ENCODE peak calls at places on chromosomes 12 and 14, in seven cellular contexts. One of them, this sample, is unnamed.
A peak's percentile ranks its signal among the peaks of the same experiment; 100 is the strongest.

GRCh38 chr12:89140141-89140540 is 212.2 kb downstream of the DUSP6 start:
- DNase-seq in RPMI8226: no peak
- DNase-seq in DMS53: peak; percentile 6
- DNase-seq in fibroblast of the aortic adventitia: no peak
- DNase-seq in stimulated activated naive CD4-positive, alpha-beta T cell treated with Interleukin-2 at 50 U/mL for 16 hours: no peak
- DNase-seq in ACHN: no peak
- DNase-seq in left ventricle myocardium superior: no peak
- DNase-seq in this sample: no peak

GRCh38 chr12:72323881-72324280 is 51.7 kb downstream of the TRHDE start:
- DNase-seq in RPMI8226: no peak
- DNase-seq in DMS53: no peak
- DNase-seq in fibroblast of the aortic adventitia: no peak
- DNase-seq in stimulated activated naive CD4-positive, alpha-beta T cell treated with Interleukin-2 at 50 U/mL for 16 hours: no peak
- DNase-seq in ACHN: no peak
- DNase-seq in left ventricle myocardium superior: no peak
- DNase-seq in this sample: no peak

GRCh38 chr14:20969336-20969735 is 14.0 kb downstream of the RNASE2 start:
- DNase-seq in RPMI8226: no peak
- DNase-seq in DMS53: no peak
- DNase-seq in fibroblast of the aortic adventitia: no peak
- DNase-seq in stimulated activated naive CD4-positive, alpha-beta T cell treated with Interleukin-2 at 50 U/mL for 16 hours: no peak
- DNase-seq in ACHN: no peak
- DNase-seq in left ventricle myocardium superior: no peak
- DNase-seq in this sample: no peak

GRCh38 chr12:76242813-76243540 is 105.2 kb downstream of the BBS10 start:
- DNase-seq in RPMI8226: no peak
- DNase-seq in DMS53: no peak
- DNase-seq in fibroblast of the aortic adventitia: peak; percentile 67
- DNase-seq in stimulated activated naive CD4-positive, alpha-beta T cell treated with Interleukin-2 at 50 U/mL for 16 hours: no peak
- DNase-seq in ACHN: no peak
- DNase-seq in left ventricle myocardium superior: no peak
- DNase-seq in this sample: no peak

GRCh38 chr14:29851397-29851796 is 76.2 kb downstream of the PRKD1 start:
- DNase-seq in RPMI8226: no peak
- DNase-seq in DMS53: no peak
- DNase-seq in fibroblast of the aortic adventitia: no peak
- DNase-seq in stimulated activated naive CD4-positive, alpha-beta T cell treated with Interleukin-2 at 50 U/mL for 16 hours: no peak
- DNase-seq in ACHN: no peak
- DNase-seq in left ventricle myocardium superior: no peak
- DNase-seq in this sample: no peak

GRCh38 chr14:23174266-23174665 is 9.2 kb downstream of the SLC7A8 start:
- DNase-seq in RPMI8226: no peak
- DNase-seq in DMS53: no peak
- DNase-seq in fibroblast of the aortic adventitia: peak; percentile 62
- DNase-seq in stimulated activated naive CD4-positive, alpha-beta T cell treated with Interleukin-2 at 50 U/mL for 16 hours: no peak
- DNase-seq in ACHN: no peak
- DNase-seq in left ventricle myocardium superior: no peak
- DNase-seq in this sample: no peak

GRCh38 chr14:33307691-33308369 is 369.2 kb downstream of the NPAS3 start:
- DNase-seq in RPMI8226: no peak
- DNase-seq in DMS53: no peak
- DNase-seq in fibroblast of the aortic adventitia: peak; percentile 53
- DNase-seq in stimulated activated naive CD4-positive, alpha-beta T cell treated with Interleukin-2 at 50 U/mL for 16 hours: no peak
- DNase-seq in ACHN: no peak
- DNase-seq in left ventricle myocardium superior: no peak
- DNase-seq in this sample: peak; percentile 99

GRCh38 chr12:103540319-103540718 is 44.6 kb upstream of the C12orf42 start:
- DNase-seq in RPMI8226: no peak
- DNase-seq in DMS53: no peak
- DNase-seq in fibroblast of the aortic adventitia: no peak
- DNase-seq in stimulated activated naive CD4-positive, alpha-beta T cell treated with Interleukin-2 at 50 U/mL for 16 hours: no peak
- DNase-seq in ACHN: no peak
- DNase-seq in left ventricle myocardium superior: no peak
- DNase-seq in this sample: no peak

GRCh38 chr12:57169969-57170368 is 22.6 kb upstream of the LRP1-AS start:
- DNase-seq in RPMI8226: no peak
- DNase-seq in DMS53: no peak
- DNase-seq in fibroblast of the aortic adventitia: no peak
- DNase-seq in stimulated activated naive CD4-positive, alpha-beta T cell treated with Interleukin-2 at 50 U/mL for 16 hours: no peak
- DNase-seq in ACHN: no peak
- DNase-seq in left ventricle myocardium superior: no peak
- DNase-seq in this sample: no peak

GRCh38 chr12:121789800-121790748 is 3.4 kb downstream of the RHOF start:
- DNase-seq in RPMI8226: peak; percentile 61
- DNase-seq in DMS53: no peak
- DNase-seq in fibroblast of the aortic adventitia: no peak
- DNase-seq in stimulated activated naive CD4-positive, alpha-beta T cell treated with Interleukin-2 at 50 U/mL for 16 hours: peak; percentile 94
- DNase-seq in ACHN: no peak
- DNase-seq in left ventricle myocardium superior: peak; percentile 72
- DNase-seq in this sample: no peak

GRCh38 chr14:44300911-44301310 is 206.2 kb downstream of the FSCB start:
- DNase-seq in RPMI8226: no peak
- DNase-seq in DMS53: no peak
- DNase-seq in fibroblast of the aortic adventitia: no peak
- DNase-seq in stimulated activated naive CD4-positive, alpha-beta T cell treated with Interleukin-2 at 50 U/mL for 16 hours: no peak
- DNase-seq in ACHN: no peak
- DNase-seq in left ventricle myocardium superior: no peak
- DNase-seq in this sample: no peak

GRCh38 chr12:99920561-99920960 is 64.2 kb downstream of the ANKS1B start:
- DNase-seq in RPMI8226: no peak
- DNase-seq in DMS53: peak; percentile 25
- DNase-seq in fibroblast of the aortic adventitia: no peak
- DNase-seq in stimulated activated naive CD4-positive, alpha-beta T cell treated with Interleukin-2 at 50 U/mL for 16 hours: no peak
- DNase-seq in ACHN: no peak
- DNase-seq in left ventricle myocardium superior: no peak
- DNase-seq in this sample: no peak

GRCh38 chr14:25411933-25412757 is 362.2 kb upstream of the STXBP6 start:
- DNase-seq in RPMI8226: no peak
- DNase-seq in DMS53: peak; percentile 45
- DNase-seq in fibroblast of the aortic adventitia: peak; percentile 14
- DNase-seq in stimulated activated naive CD4-positive, alpha-beta T cell treated with Interleukin-2 at 50 U/mL for 16 hours: no peak
- DNase-seq in ACHN: peak; percentile 10
- DNase-seq in left ventricle myocardium superior: no peak
- DNase-seq in this sample: peak; percentile 51

GRCh38 chr12:71092290-71092689 is 65.5 kb downstream of the TSPAN8 start:
- DNase-seq in RPMI8226: no peak
- DNase-seq in DMS53: no peak
- DNase-seq in fibroblast of the aortic adventitia: no peak
- DNase-seq in stimulated activated naive CD4-positive, alpha-beta T cell treated with Interleukin-2 at 50 U/mL for 16 hours: no peak
- DNase-seq in ACHN: no peak
- DNase-seq in left ventricle myocardium superior: no peak
- DNase-seq in this sample: no peak

GRCh38 chr12:16359512-16360491 is 12.4 kb downstream of the MGST1 start:
- DNase-seq in RPMI8226: peak; percentile 48
- DNase-seq in DMS53: peak; percentile 90
- DNase-seq in fibroblast of the aortic adventitia: peak; percentile 67
- DNase-seq in stimulated activated naive CD4-positive, alpha-beta T cell treated with Interleukin-2 at 50 U/mL for 16 hours: no peak
- DNase-seq in ACHN: peak; percentile 73
- DNase-seq in left ventricle myocardium superior: peak; percentile 75
- DNase-seq in this sample: peak; percentile 52